ENCODE peak calls at places on chromosome 4, in five cellular contexts. One of them, this sample, is unnamed.

GRCh38 chr4:122612540-122612939 is 8.3 kb downstream of the IL21 start:
- DNase-seq in stimulated activated CD4-positive, alpha-beta T cell treated with anti-CD3 and anti-CD28 coated beads, Interleukin-2, amount 100 ng/mL, for 48 hours: no peak
- DNase-seq in NCI-H1092: no peak
- DNase-seq in suprapubic skin: no peak
- DNase-seq in transverse colon: no peak
- DNase-seq in this sample: no peak

GRCh38 chr4:140568507-140569306 is at the start of gene UCP1:
- DNase-seq in suprapubic skin: no peak
- DNase-seq in NCI-H1092: no peak
- DNase-seq in transverse colon: peak; percentile 19
- DNase-seq in stimulated activated CD4-positive, alpha-beta T cell treated with anti-CD3 and anti-CD28 coated beads, Interleukin-2, amount 100 ng/mL, for 48 hours: no peak
- DNase-seq in this sample: no peak

GRCh38 chr4:183443609-183444148 is 757 bp upstream of the CDKN2AIP start:
- DNase-seq in suprapubic skin: no peak
- DNase-seq in transverse colon: no peak
- DNase-seq in stimulated activated CD4-positive, alpha-beta T cell treated with anti-CD3 and anti-CD28 coated beads, Interleukin-2, amount 100 ng/mL, for 48 hours: peak; percentile 26
- DNase-seq in NCI-H1092: peak; percentile 76
- DNase-seq in this sample: peak; percentile 63

GRCh38 chr4:10611673-10612072 is 72.9 kb downstream of the CLNK start:
- DNase-seq in transverse colon: no peak
- DNase-seq in NCI-H1092: no peak
- DNase-seq in suprapubic skin: no peak
- DNase-seq in stimulated activated CD4-positive, alpha-beta T cell treated with anti-CD3 and anti-CD28 coated beads, Interleukin-2, amount 100 ng/mL, for 48 hours: no peak
- DNase-seq in this sample: no peak

GRCh38 chr4:37802068-37802666 is 24.3 kb upstream of the PGM2 start:
- DNase-seq in suprapubic skin: no peak
- DNase-seq in NCI-H1092: peak; percentile 66
- DNase-seq in transverse colon: peak; percentile 68
- DNase-seq in stimulated activated CD4-positive, alpha-beta T cell treated with anti-CD3 and anti-CD28 coated beads, Interleukin-2, amount 100 ng/mL, for 48 hours: no peak
- DNase-seq in this sample: peak; percentile 67

GRCh38 chr4:148618856-148619255 is 176.6 kb upstream of the NR3C2 start:
- DNase-seq in NCI-H1092: no peak
- DNase-seq in transverse colon: no peak
- DNase-seq in suprapubic skin: no peak
- DNase-seq in stimulated activated CD4-positive, alpha-beta T cell treated with anti-CD3 and anti-CD28 coated beads, Interleukin-2, amount 100 ng/mL, for 48 hours: no peak
- DNase-seq in this sample: no peak

GRCh38 chr4:6324999-6325790 is 55.5 kb downstream of the WFS1 start:
- DNase-seq in suprapubic skin: no peak
- DNase-seq in NCI-H1092: no peak
- DNase-seq in stimulated activated CD4-positive, alpha-beta T cell treated with anti-CD3 and anti-CD28 coated beads, Interleukin-2, amount 100 ng/mL, for 48 hours: no peak
- DNase-seq in transverse colon: peak; percentile 62
- DNase-seq in this sample: no peak

GRCh38 chr4:25904748-25905082 is 9.3 kb upstream of the SMIM20 start:
- DNase-seq in transverse colon: no peak
- DNase-seq in NCI-H1092: no peak
- DNase-seq in suprapubic skin: no peak
- DNase-seq in stimulated activated CD4-positive, alpha-beta T cell treated with anti-CD3 and anti-CD28 coated beads, Interleukin-2, amount 100 ng/mL, for 48 hours: no peak
- DNase-seq in this sample: no peak

GRCh38 chr4:39045791-39046221 is 13.6 kb upstream of the TMEM156 start:
- DNase-seq in stimulated activated CD4-positive, alpha-beta T cell treated with anti-CD3 and anti-CD28 coated beads, Interleukin-2, amount 100 ng/mL, for 48 hours: no peak
- DNase-seq in NCI-H1092: no peak
- DNase-seq in suprapubic skin: no peak
- DNase-seq in transverse colon: no peak
- DNase-seq in this sample: no peak

GRCh38 chr4:39626261-39626660 is 12.4 kb downstream of the SMIM14 start:
- DNase-seq in transverse colon: no peak
- DNase-seq in NCI-H1092: no peak
- DNase-seq in stimulated activated CD4-positive, alpha-beta T cell treated with anti-CD3 and anti-CD28 coated beads, Interleukin-2, amount 100 ng/mL, for 48 hours: no peak
- DNase-seq in suprapubic skin: no peak
- DNase-seq in this sample: no peak

GRCh38 chr4:163415668-163416067 is 57.9 kb downstream of the TKTL2 start:
- DNase-seq in transverse colon: no peak
- DNase-seq in NCI-H1092: no peak
- DNase-seq in suprapubic skin: no peak
- DNase-seq in stimulated activated CD4-positive, alpha-beta T cell treated with anti-CD3 and anti-CD28 coated beads, Interleukin-2, amount 100 ng/mL, for 48 hours: no peak
- DNase-seq in this sample: no peak

GRCh38 chr4:56078866-56079265 is 130.1 kb downstream of the CEP135 start:
- DNase-seq in stimulated activated CD4-positive, alpha-beta T cell treated with anti-CD3 and anti-CD28 coated beads, Interleukin-2, amount 100 ng/mL, for 48 hours: no peak
- DNase-seq in suprapubic skin: no peak
- DNase-seq in transverse colon: no peak
- DNase-seq in NCI-H1092: no peak
- DNase-seq in this sample: no peak

GRCh38 chr4:154160925-154161324 is 330.7 kb downstream of the DCHS2 start:
- DNase-seq in suprapubic skin: no peak
- DNase-seq in stimulated activated CD4-positive, alpha-beta T cell treated with anti-CD3 and anti-CD28 coated beads, Interleukin-2, amount 100 ng/mL, for 48 hours: no peak
- DNase-seq in NCI-H1092: no peak
- DNase-seq in transverse colon: no peak
- DNase-seq in this sample: no peak

GRCh38 chr4:26206339-26206738 is 114.5 kb upstream of the RBPJ start:
- DNase-seq in NCI-H1092: peak; percentile 3
- DNase-seq in stimulated activated CD4-positive, alpha-beta T cell treated with anti-CD3 and anti-CD28 coated beads, Interleukin-2, amount 100 ng/mL, for 48 hours: no peak
- DNase-seq in suprapubic skin: no peak
- DNase-seq in transverse colon: no peak
- DNase-seq in this sample: no peak

GRCh38 chr4:3200423-3201090 is 48.4 kb upstream of the MSANTD1 start:
- DNase-seq in suprapubic skin: peak; percentile 57
- DNase-seq in transverse colon: no peak
- DNase-seq in stimulated activated CD4-positive, alpha-beta T cell treated with anti-CD3 and anti-CD28 coated beads, Interleukin-2, amount 100 ng/mL, for 48 hours: no peak
- DNase-seq in NCI-H1092: no peak
- DNase-seq in this sample: no peak

GRCh38 chr4:8316911-8317351 is 47.4 kb downstream of the HTRA3 start:
- DNase-seq in NCI-H1092: no peak
- DNase-seq in stimulated activated CD4-positive, alpha-beta T cell treated with anti-CD3 and anti-CD28 coated beads, Interleukin-2, amount 100 ng/mL, for 48 hours: no peak
- DNase-seq in transverse colon: no peak
- DNase-seq in suprapubic skin: peak; percentile 57
- DNase-seq in this sample: no peak

GRCh38 chr4:152784490-152785195 is 4.9 kb downstream of the ARFIP1 start:
- DNase-seq in suprapubic skin: no peak
- DNase-seq in NCI-H1092: no peak
- DNase-seq in transverse colon: peak; percentile 16
- DNase-seq in stimulated activated CD4-positive, alpha-beta T cell treated with anti-CD3 and anti-CD28 coated beads, Interleukin-2, amount 100 ng/mL, for 48 hours: no peak
- DNase-seq in this sample: no peak

GRCh38 chr4:185987976-185988627 is 80.9 kb upstream of the TLR3 start:
- DNase-seq in stimulated activated CD4-positive, alpha-beta T cell treated with anti-CD3 and anti-CD28 coated beads, Interleukin-2, amount 100 ng/mL, for 48 hours: no peak
- DNase-seq in NCI-H1092: no peak
- DNase-seq in transverse colon: no peak
- DNase-seq in suprapubic skin: no peak
- DNase-seq in this sample: no peak

GRCh38 chr4:100574607-100575006 is 56.8 kb upstream of the EMCN start:
- DNase-seq in NCI-H1092: no peak
- DNase-seq in stimulated activated CD4-positive, alpha-beta T cell treated with anti-CD3 and anti-CD28 coated beads, Interleukin-2, amount 100 ng/mL, for 48 hours: no peak
- DNase-seq in transverse colon: no peak
- DNase-seq in suprapubic skin: no peak
- DNase-seq in this sample: no peak

GRCh38 chr4:110032603-110033002 is 119.9 kb downstream of the EGF start:
- DNase-seq in stimulated activated CD4-positive, alpha-beta T cell treated with anti-CD3 and anti-CD28 coated beads, Interleukin-2, amount 100 ng/mL, for 48 hours: no peak
- DNase-seq in suprapubic skin: no peak
- DNase-seq in NCI-H1092: no peak
- DNase-seq in transverse colon: no peak
- DNase-seq in this sample: no peak

GRCh38 chr4:125736057-125736456 is 421.3 kb downstream of the FAT4 start:
- DNase-seq in NCI-H1092: no peak
- DNase-seq in transverse colon: no peak
- DNase-seq in suprapubic skin: no peak
- DNase-seq in stimulated activated CD4-positive, alpha-beta T cell treated with anti-CD3 and anti-CD28 coated beads, Interleukin-2, amount 100 ng/mL, for 48 hours: no peak
- DNase-seq in this sample: no peak

GRCh38 chr4:147088141-147088540 is 142.5 kb upstream of the TTC29 start:
- DNase-seq in suprapubic skin: no peak
- DNase-seq in transverse colon: no peak
- DNase-seq in stimulated activated CD4-positive, alpha-beta T cell treated with anti-CD3 and anti-CD28 coated beads, Interleukin-2, amount 100 ng/mL, for 48 hours: no peak
- DNase-seq in NCI-H1092: no peak
- DNase-seq in this sample: no peak

GRCh38 chr4:159428975-159429692 is 326.3 kb downstream of the RAPGEF2 start:
- DNase-seq in NCI-H1092: no peak
- DNase-seq in transverse colon: no peak
- DNase-seq in suprapubic skin: no peak
- DNase-seq in stimulated activated CD4-positive, alpha-beta T cell treated with anti-CD3 and anti-CD28 coated beads, Interleukin-2, amount 100 ng/mL, for 48 hours: no peak
- DNase-seq in this sample: no peak

GRCh38 chr4:44629280-44629866 is 22.1 kb downstream of the YIPF7 start:
- DNase-seq in NCI-H1092: peak; percentile 55
- DNase-seq in suprapubic skin: no peak
- DNase-seq in transverse colon: no peak
- DNase-seq in stimulated activated CD4-positive, alpha-beta T cell treated with anti-CD3 and anti-CD28 coated beads, Interleukin-2, amount 100 ng/mL, for 48 hours: peak; percentile 42
- DNase-seq in this sample: no peak

This sample was measured in DMS153.